ENCODE peak calls at places on chromosomes 5 and 9, in four cellular contexts. C is stromal cell of bone marrow; D is HEK293T; M is CD4-positive, alpha-beta T cell. T is an unnamed sample.

GRCh38 chr9:136497916-136498695 is 15.3 kb upstream of the SEC16A start:
- DNase-seq in C (no peak), D (no peak), M (no peak), T (no peak)

GRCh38 chr9:76542360-76542759 is 83.4 kb downstream of the GCNT1 start:
- DNase-seq in C (no peak), D (no peak), M (no peak), T (no peak)

GRCh38 chr5:131252824-131253171 is 11.1 kb upstream of the CDC42SE2 start:
- DNase-seq in C (no peak), D (no peak), M (peak), T (peak)

GRCh38 chr5:66863343-66864170 is 267.4 kb downstream of the MAST4 start:
- DNase-seq in C (no peak), D (no peak), M (no peak), T (no peak)

GRCh38 chr5:14268236-14268701 is 125.1 kb downstream of the TRIO start:
- DNase-seq in C (no peak), D (no peak), M (no peak), T (no peak)

GRCh38 chr5:72134226-72134625 is 27.0 kb downstream of the MAP1B start:
- DNase-seq in C (no peak), D (no peak), M (no peak), T (no peak)

GRCh38 chr5:174553556-174553955 is 170.8 kb upstream of the MSX2 start:
- DNase-seq in C (peak), D (no peak), M (no peak), T (no peak)

GRCh38 chr5:90557391-90557790 is 1.2 kb upstream of the ADGRV1 start:
- DNase-seq in C (no peak), D (no peak), M (no peak), T (no peak)

GRCh38 chr5:78527054-78527884 is 121.3 kb downstream of the LHFPL2 start:
- DNase-seq in C (peak), D (no peak), M (no peak), T (no peak)

GRCh38 chr9:91795500-91796241 is 154.4 kb downstream of the ROR2 start:
- DNase-seq in C (no peak), D (peak), M (no peak), T (no peak)

GRCh38 chr9:35827486-35827885 is 1.0 kb downstream of the FAM221B start:
- DNase-seq in C (peak), D (no peak), M (no peak), T (no peak)

GRCh38 chr9:83972286-83972685 is 7.7 kb downstream of the HNRNPK start:
- DNase-seq in C (no peak), D (no peak), M (no peak), T (no peak)

GRCh38 chr5:96175090-96175489 is 213.4 kb upstream of the ELL2 start:
- DNase-seq in C (no peak), D (no peak), M (no peak), T (no peak)

GRCh38 chr9:98255578-98256296 is at the start of gene TBC1D2:
- DNase-seq in C (peak), D (peak), M (peak), T (peak)

GRCh38 chr5:9058666-9059065 is 487.2 kb downstream of the SEMA5A start:
- DNase-seq in C (no peak), D (no peak), M (no peak), T (no peak)

GRCh38 chr5:68046445-68046844 is 169.1 kb upstream of the PIK3R1 start:
- DNase-seq in C (peak), D (no peak), M (no peak), T (no peak)

GRCh38 chr5:142944140-142944539 is 174.0 kb downstream of the ARHGAP26 start:
- DNase-seq in C (no peak), D (no peak), M (no peak), T (no peak)

GRCh38 chr5:5418006-5418405 is 4.5 kb upstream of the ICE1 start:
- DNase-seq in C (no peak), D (no peak), M (no peak), T (no peak)

GRCh38 chr5:136235316-136235715 is 42.4 kb upstream of the SMIM32 start:
- DNase-seq in C (peak), D (no peak), M (no peak), T (no peak)

GRCh38 chr9:94085062-94085639 is 887 bp downstream of the PTPDC1 start:
- DNase-seq in C (no peak), D (no peak), M (no peak), T (no peak)

GRCh38 chr9:80175286-80175906 is 603.6 kb downstream of the TLE4 start:
- DNase-seq in C (peak), D (no peak), M (no peak), T (no peak)